ENCODE peak calls at places on chromosome 6, in five cellular contexts. N is thoracic aorta, A is GM06990, L is GM10248, R is AG10803. D is an unnamed sample.

GRCh38 chr6:22157233-22157632 is 139.6 kb downstream of the PRL start:
- DNase-seq in L (no peak), N (no peak), R (no peak), A (no peak), D (no peak)

GRCh38 chr6:24775520-24776058 is 852 bp downstream of the GMNN start:
- DNase-seq in A (peak; percentile 31), N (no peak), L (no peak), R (peak; percentile 65), D (peak; percentile 26)

GRCh38 chr6:146972526-146972925 is 231.7 kb upstream of the STXBP5 start:
- DNase-seq in R (no peak), L (no peak), A (no peak), N (no peak), D (no peak)

GRCh38 chr6:74137910-74138309 is 441.9 kb downstream of the CD109 start:
- DNase-seq in N (no peak), L (no peak), A (no peak), R (peak; percentile 95), D (no peak)

GRCh38 chr6:22147983-22148797 is 148.6 kb downstream of the PRL start:
- DNase-seq in N (no peak), R (peak; percentile 75), A (no peak), L (no peak), D (no peak)

GRCh38 chr6:167566711-167567141 is 241.8 kb downstream of the TTLL2 start:
- DNase-seq in L (no peak), N (no peak), R (no peak), A (no peak), D (no peak)

GRCh38 chr6:27470023-27470422 is 2.9 kb downstream of the ZNF184 start:
- DNase-seq in L (no peak), A (no peak), R (no peak), N (no peak), D (no peak)

GRCh38 chr6:137309078-137309762 is 90.0 kb upstream of the IFNGR1 start:
- DNase-seq in L (no peak), A (no peak), N (no peak), R (peak; percentile 61), D (no peak)

GRCh38 chr6:130932956-130933355 is 105.8 kb downstream of the SMLR1 start:
- DNase-seq in R (no peak), N (no peak), A (no peak), L (no peak), D (no peak)

GRCh38 chr6:17847203-17847602 is 140.2 kb downstream of the KIF13A start:
- DNase-seq in R (no peak), A (no peak), L (no peak), N (no peak), D (no peak)

GRCh38 chr6:72316675-72317380 is 305.0 kb upstream of the KCNQ5 start:
- DNase-seq in R (no peak), N (no peak), A (no peak), L (no peak), D (no peak)

GRCh38 chr6:117167520-117168271 is 97.7 kb upstream of the VGLL2 start:
- DNase-seq in N (no peak), R (peak; percentile 50), L (no peak), A (no peak), D (no peak)

GRCh38 chr6:37492236-37493046 is 7.3 kb downstream of the CCDC167 start:
- DNase-seq in N (no peak), L (no peak), R (no peak), A (no peak), D (no peak)

GRCh38 chr6:153117986-153118886 is 12.8 kb downstream of the RGS17 start:
- DNase-seq in A (peak; percentile 30), L (peak; percentile 43), R (peak; percentile 70), N (no peak), D (peak; percentile 41)

GRCh38 chr6:157070403-157071107 is 252.8 kb downstream of the TMEM242 start:
- DNase-seq in N (no peak), A (no peak), R (peak; percentile 67), L (no peak), D (no peak)

GRCh38 chr6:151330130-151330715 is 61.1 kb downstream of the ZBTB2 start:
- DNase-seq in R (peak; percentile 86), A (no peak), N (no peak), L (no peak), D (no peak)

GRCh38 chr6:35229304-35229703 is 15.5 kb downstream of the SCUBE3 start:
- DNase-seq in L (no peak), R (no peak), A (no peak), N (no peak), D (no peak)

GRCh38 chr6:7073810-7074525 is 33.8 kb upstream of the RREB1 start:
- DNase-seq in R (no peak), N (no peak), A (peak; percentile 85), L (peak; percentile 91), D (peak; percentile 89)

GRCh38 chr6:15331143-15331542 is 85.3 kb downstream of the JARID2 start:
- DNase-seq in N (no peak), R (no peak), A (no peak), L (no peak), D (no peak)

GRCh38 chr6:72464791-72465691 is 156.8 kb upstream of the KCNQ5 start:
- DNase-seq in A (no peak), N (no peak), L (no peak), R (peak; percentile 79), D (no peak)

GRCh38 chr6:66992660-66993059 is 1285.6 kb upstream of the EYS start:
- DNase-seq in L (no peak), N (no peak), A (no peak), R (no peak), D (no peak)

GRCh38 chr6:20952605-20953004 is 418.3 kb downstream of the CDKAL1 start:
- DNase-seq in L (no peak), R (peak; percentile 72), A (no peak), N (no peak), D (no peak)

GRCh38 chr6:129695373-129696027 is 14.5 kb downstream of the ARHGAP18 start:
- DNase-seq in N (no peak), R (no peak), L (no peak), A (no peak), D (no peak)

GRCh38 chr6:37580164-37580955 is 80.7 kb upstream of the CCDC167 start:
- DNase-seq in N (no peak), L (no peak), A (no peak), R (no peak), D (no peak)

GRCh38 chr6:14276667-14277404 is 159.3 kb downstream of the CD83 start:
- DNase-seq in L (peak; percentile 76), A (peak; percentile 43), N (no peak), R (no peak), D (peak; percentile 72)

GRCh38 chr6:70479236-70479635 is 65.9 kb downstream of the FAM135A start:
- DNase-seq in R (peak; percentile 1), A (no peak), L (no peak), N (no peak), D (no peak)

GRCh38 chr6:44464527-44465310 is 77.2 kb downstream of the CDC5L start:
- DNase-seq in N (no peak), L (no peak), A (no peak), R (peak; percentile 81), D (no peak)

GRCh38 chr6:168518348-168518745 is 77.4 kb downstream of the SMOC2 start:
- DNase-seq in A (no peak), N (no peak), L (no peak), R (no peak), D (no peak)

GRCh38 chr6:106671651-106672050 is 42.3 kb downstream of the QRSL1 start:
- DNase-seq in L (no peak), A (no peak), N (no peak), R (no peak), D (no peak)

GRCh38 chr6:106098383-106099234 is 12.5 kb downstream of the PRDM1 start:
- DNase-seq in N (no peak), A (no peak), R (peak; percentile 58), L (no peak), D (no peak)

GRCh38 chr6:42547407-42548329 is 16.2 kb upstream of the UBR2 start:
- DNase-seq in L (peak; percentile 93), A (peak; percentile 87), R (peak; percentile 66), N (peak; percentile 46), D (peak; percentile 92)

DNA sequence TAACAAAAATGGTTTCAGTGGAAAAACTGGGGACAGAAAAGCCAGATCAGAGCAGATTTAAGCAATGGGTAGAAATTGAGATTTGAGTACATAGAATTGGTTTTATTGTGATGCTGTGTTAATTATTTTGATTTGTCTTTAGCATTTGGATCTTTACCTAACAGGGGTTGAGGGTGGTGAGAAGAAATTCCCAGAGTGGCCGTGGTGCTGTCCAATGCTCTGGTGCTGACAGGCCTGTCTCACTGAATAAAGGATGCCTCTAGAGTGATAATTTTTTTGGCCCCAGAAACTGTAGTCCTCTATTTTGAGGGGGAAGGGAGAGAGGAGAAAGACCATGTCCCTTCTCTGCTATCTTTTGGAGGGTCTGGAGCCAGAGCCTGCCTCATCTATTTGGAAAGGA is 79.1 kb downstream of the LYRM2 start:
- DNase-seq in R (no peak), N (no peak), L (no peak), A (no peak), D (no peak)
- TF ChIP-seq CTCF in R (no peak), N (no peak), L (no peak), A (no peak), D (no peak)

GRCh38 chr6:111711476-111711875 is 105.8 kb upstream of the TRAF3IP2 start:
- DNase-seq in A (no peak), N (no peak), L (no peak), R (peak; percentile 31), D (no peak)
- TF ChIP-seq CTCF in A (no peak), N (no peak), L (no peak), R (no peak), D (no peak)

GRCh38 chr6:140052757-140053729 is 678.6 kb upstream of the CITED2 start:
- DNase-seq in A (no peak), R (peak; percentile 81), L (no peak), N (no peak), D (peak; percentile 3)
- TF ChIP-seq CTCF in A (peak; percentile 22), R (peak; percentile 59), L (peak; percentile 32), N (no peak), D (peak; percentile 41)

DNA sequence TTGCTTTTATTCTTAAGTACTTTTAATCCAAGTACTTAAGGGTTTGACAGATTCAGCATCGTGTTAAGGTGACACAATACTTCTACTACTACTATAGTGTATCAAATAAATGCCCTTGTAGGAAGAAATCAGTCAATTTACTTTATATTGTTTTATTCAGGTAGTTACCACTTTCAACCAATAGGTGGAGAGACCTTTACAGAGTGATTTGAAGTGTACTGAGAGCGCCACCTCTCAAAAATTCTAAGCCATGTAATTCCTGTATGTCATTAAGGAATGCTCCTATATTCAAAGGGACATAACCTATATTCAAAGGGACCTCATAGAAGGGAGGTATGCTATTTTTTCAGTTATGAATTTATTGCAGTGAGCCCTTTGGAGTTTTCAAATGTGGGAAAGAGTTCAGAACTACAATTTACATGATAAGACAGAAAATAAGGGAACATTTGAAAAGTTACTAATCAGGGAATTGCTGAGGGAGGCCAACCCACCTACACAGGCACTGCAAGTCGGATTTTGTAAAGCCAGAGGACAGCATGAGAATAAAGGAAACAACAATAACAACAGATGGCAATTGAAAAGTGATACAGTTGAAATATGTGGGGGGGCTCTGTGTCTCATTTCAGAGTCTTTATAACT is 955.6 kb downstream of the TBC1D32 start:
- DNase-seq in L (peak; percentile 22), N (no peak), R (peak; percentile 9), A (no peak), D (peak; percentile 19)
- TF ChIP-seq CTCF in L (peak; percentile 48), N (no peak), R (peak; percentile 50), A (peak; percentile 52), D (peak; percentile 55)

DNA sequence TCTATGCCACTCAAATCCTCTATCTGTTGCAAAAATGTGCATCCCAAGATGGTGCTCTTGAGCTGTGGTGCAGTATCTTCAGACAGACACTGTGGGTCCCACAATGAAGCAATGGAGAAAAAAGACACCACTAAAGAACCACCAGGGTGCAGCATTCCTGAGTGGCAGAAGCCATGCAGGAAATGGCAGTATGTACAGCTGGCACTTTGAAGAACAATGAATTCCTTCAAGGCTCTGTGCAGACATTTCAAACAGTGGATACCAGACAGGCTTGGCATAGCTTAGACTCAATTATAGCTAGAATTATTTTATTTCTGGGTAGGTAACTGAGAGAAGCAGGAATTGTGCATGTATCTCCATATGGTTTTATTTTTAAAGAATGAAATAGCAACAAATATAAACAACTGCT is 24.0 kb upstream of the HDAC2 start:
- DNase-seq in A (peak; percentile 20), L (peak; percentile 35), R (peak; percentile 95), N (no peak), D (peak; percentile 33)
- TF ChIP-seq CTCF in A (peak; percentile 72), L (peak; percentile 20), R (peak; percentile 97), N (peak; percentile 33), D (peak; percentile 44)

D was measured in GM13977.